ENCODE peak calls at places on chromosomes 12 and 14, in eight cellular contexts. N, D, S, U, Q, R, W and I are unnamed samples.

GRCh38 chr12:83904175-83904574 is 1008.4 kb downstream of the SLC6A15 start:
- DNase-seq in N (no peak), D (no peak), S (no peak), U (no peak), Q (no peak), R (peak; percentile 16), W (no peak), I (no peak)

GRCh38 chr12:123024819-123025391 is 44.4 kb downstream of the ARL6IP4 start:
- DNase-seq in N (no peak), D (no peak), S (no peak), U (no peak), Q (no peak), R (no peak), W (no peak), I (no peak)

GRCh38 chr12:2833810-2834209 is 1.0 kb downstream of the NRIP2 start:
- DNase-seq in N (peak; percentile 53), D (no peak), S (no peak), U (no peak), Q (no peak), R (no peak), W (no peak), I (no peak)

GRCh38 chr12:193282-193681 is 20.7 kb downstream of the SLC6A12 start:
- DNase-seq in N (peak; percentile 41), D (no peak), S (no peak), U (no peak), Q (no peak), R (no peak), W (no peak), I (no peak)

GRCh38 chr12:79409562-79409961 is 281.2 kb downstream of the PAWR start:
- DNase-seq in N (peak; percentile 95), D (no peak), S (no peak), U (no peak), Q (no peak), R (no peak), W (no peak), I (no peak)

GRCh38 chr12:43969882-43970281 is 134.0 kb downstream of the TMEM117 start:
- DNase-seq in N (peak; percentile 43), D (no peak), S (no peak), U (no peak), Q (peak; percentile 44), R (no peak), W (no peak), I (no peak)

GRCh38 chr12:132886529-132887477 is 602 bp downstream of the CHFR start:
- DNase-seq in N (peak; percentile 21), D (peak; percentile 33), S (peak; percentile 27), U (peak; percentile 12), Q (peak; percentile 35), R (peak; percentile 90), W (no peak), I (peak; percentile 65)

GRCh38 chr14:73755434-73756014 is 41.3 kb upstream of the PNMA1 start:
- DNase-seq in N (no peak), D (no peak), S (peak; percentile 55), U (no peak), Q (no peak), R (no peak), W (peak; percentile 58), I (no peak)

GRCh38 chr14:102220031-102220430 is 80.3 kb downstream of the WDR20 start:
- DNase-seq in N (no peak), D (no peak), S (no peak), U (no peak), Q (no peak), R (no peak), W (no peak), I (no peak)

GRCh38 chr14:96176275-96176674 is 28.4 kb upstream of the BDKRB2 start:
- DNase-seq in N (peak; percentile 46), D (no peak), S (no peak), U (no peak), Q (no peak), R (no peak), W (no peak), I (no peak)

GRCh38 chr14:34053666-34054065 is 102.8 kb upstream of the EGLN3 start:
- DNase-seq in N (peak; percentile 84), D (peak; percentile 50), S (no peak), U (no peak), Q (no peak), R (no peak), W (no peak), I (no peak)

GRCh38 chr12:5621329-5621728 is 189.4 kb downstream of the NTF3 start:
- DNase-seq in N (no peak), D (no peak), S (no peak), U (no peak), Q (no peak), R (no peak), W (no peak), I (no peak)

GRCh38 chr12:89935850-89936249 is 227.2 kb upstream of the ATP2B1 start:
- DNase-seq in N (no peak), D (no peak), S (no peak), U (no peak), Q (no peak), R (no peak), W (no peak), I (no peak)

GRCh38 chr14:91398192-91398591 is 19.4 kb downstream of the CCDC88C start:
- DNase-seq in N (no peak), D (no peak), S (no peak), U (no peak), Q (no peak), R (no peak), W (no peak), I (no peak)

GRCh38 chr12:75488553-75488952 is 8.0 kb downstream of the GLIPR1 start:
- DNase-seq in N (peak; percentile 70), D (no peak), S (no peak), U (peak; percentile 55), Q (peak; percentile 49), R (no peak), W (peak; percentile 38), I (no peak)

GRCh38 chr12:52969828-52970569 is 21.1 kb downstream of the KRT18 start:
- DNase-seq in N (no peak), D (no peak), S (peak; percentile 91), U (no peak), Q (peak; percentile 30), R (no peak), W (no peak), I (no peak)

GRCh38 chr14:92704036-92704804 is 44.2 kb downstream of the LGMN start:
- DNase-seq in N (no peak), D (no peak), S (peak; percentile 31), U (no peak), Q (peak; percentile 63), R (no peak), W (no peak), I (peak; percentile 36)

GRCh38 chr14:106268013-106268727 is 741.8 kb downstream of the TMEM121 start:
- DNase-seq in N (no peak), D (no peak), S (peak; percentile 55), U (no peak), Q (no peak), R (peak; percentile 70), W (peak; percentile 74), I (peak; percentile 68)
- H3K9me3 ChIP-seq in N (peaks cover 13% of the 10 kb centered on the region), D (no peaks in the 10 kb centered on the region), S (no peaks in the 10 kb centered on the region), U (no peaks in the 10 kb centered on the region), Q (no peaks in the 10 kb centered on the region), R (no peaks in the 10 kb centered on the region), W (no peaks in the 10 kb centered on the region), I (no peaks in the 10 kb centered on the region)

GRCh38 chr12:1591543-1591942 is 2.8 kb downstream of the FBXL14 start:
- DNase-seq in N (peak; percentile 43), D (no peak), S (no peak), U (no peak), Q (no peak), R (no peak), W (no peak), I (no peak)
- H3K4me3 ChIP-seq in N (peak overlapping the region; percentile 75), D (peak overlapping the region; percentile 96), S (peak overlapping the region; percentile 94), U (peak overlapping the region; percentile 14), Q (no peak overlapping the region), R (peak overlapping the region; percentile 80), W (peak overlapping the region; percentile 82), I (peak overlapping the region; percentile 95)

DNA sequence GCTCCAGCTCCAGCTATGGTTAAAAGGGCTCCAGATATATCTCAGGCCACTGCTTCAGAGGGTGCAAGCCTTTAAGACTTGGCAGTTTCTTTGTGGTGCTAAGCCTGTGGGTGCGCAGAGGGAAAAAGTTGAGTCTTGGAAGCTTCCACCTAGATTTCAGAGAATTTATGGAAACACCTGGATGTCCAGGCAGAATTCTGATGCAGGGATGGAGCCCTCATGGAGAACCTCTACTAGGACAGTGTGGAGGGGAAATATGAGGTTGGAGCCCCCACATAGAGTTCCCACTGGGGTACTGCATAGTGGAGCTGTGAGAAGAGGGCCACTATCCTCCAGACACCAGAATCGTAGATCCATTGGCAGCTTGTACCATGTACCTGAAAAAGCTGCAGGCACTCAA is 69.9 kb downstream of the SDR9C7 start:
- DNase-seq in N (no peak), D (no peak), S (no peak), U (no peak), Q (no peak), R (no peak), W (no peak), I (no peak)
- H3K9me3 ChIP-seq in N (no peaks in the 10 kb centered on the region), D (peaks cover 35% of the 10 kb centered on the region), S (peaks cover 66% of the 10 kb centered on the region), U (peaks cover 58% of the 10 kb centered on the region), Q (no peaks in the 10 kb centered on the region), R (peaks cover 24% of the 10 kb centered on the region), W (no peaks in the 10 kb centered on the region), I (peaks cover 20% of the 10 kb centered on the region)

GRCh38 chr12:50507930-50508329 is 3.1 kb downstream of the DIP2B start:
- DNase-seq in N (no peak), D (no peak), S (no peak), U (no peak), Q (no peak), R (no peak), W (peak; percentile 13), I (no peak)

GRCh38 chr12:50507474-50507838 is 2.7 kb downstream of the DIP2B start:
- DNase-seq in N (no peak), D (no peak), S (no peak), U (no peak), Q (no peak), R (no peak), W (no peak), I (no peak)

GRCh38 chr12:50505386-50505827 is 622 bp downstream of the DIP2B start:
- DNase-seq in N (peak; percentile 16), D (no peak), S (no peak), U (no peak), Q (peak; percentile 16), R (no peak), W (peak; percentile 22), I (no peak)

GRCh38 chr12:50505945-50506344 is 1.2 kb downstream of the DIP2B start:
- DNase-seq in N (peak; percentile 24), D (no peak), S (no peak), U (no peak), Q (peak; percentile 36), R (no peak), W (no peak), I (peak; percentile 21)

DNA sequence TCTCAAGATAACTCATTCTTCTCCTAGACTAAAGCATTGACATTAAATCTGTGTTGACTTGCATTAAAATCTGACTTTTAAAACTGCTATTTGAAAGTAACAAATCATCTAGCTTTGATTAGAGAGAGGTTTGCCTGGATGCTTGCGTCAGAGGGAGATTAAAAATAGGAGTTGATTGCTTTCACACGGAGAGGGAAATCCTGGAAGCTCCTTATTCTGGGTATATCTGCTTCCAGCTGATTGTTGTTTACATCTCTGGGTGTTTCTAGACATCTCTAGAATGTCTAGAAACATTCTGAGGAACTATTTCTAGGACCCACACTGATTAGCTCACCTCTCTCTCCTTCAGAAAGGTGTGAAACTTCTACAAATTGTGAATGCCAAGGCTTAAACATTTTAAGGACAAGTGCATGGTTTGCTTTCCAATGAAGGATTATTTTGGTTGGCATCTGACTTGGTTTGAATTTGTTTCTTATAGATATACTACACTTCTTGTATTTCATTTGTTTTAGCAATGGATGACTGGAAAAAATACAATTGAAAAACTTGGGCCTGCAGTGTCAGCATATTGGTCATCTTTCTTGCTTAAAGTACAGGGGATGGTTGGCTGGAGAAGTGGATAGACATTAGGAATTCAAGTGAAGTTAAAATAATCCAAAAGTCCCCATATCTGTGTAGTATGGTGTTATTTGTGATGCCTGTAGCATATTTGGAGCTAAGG is 2.1 kb downstream of the DIP2B start:
- DNase-seq in N (peak; percentile 36), D (no peak), S (no peak), U (no peak), Q (no peak), R (no peak), W (no peak), I (no peak)
- H3K4me3 ChIP-seq in N (peak overlapping the region; percentile 95), D (peak overlapping the region; percentile 98), S (peak overlapping the region; percentile 81), U (no peak overlapping the region), Q (no peak overlapping the region), R (peak overlapping the region; percentile 72), W (no peak overlapping the region), I (peak overlapping the region; percentile 54)